ENCODE peak calls at places on chromosomes 11 and 22, in six cellular contexts. G is neuronal stem cell, M is islet precursor cell, H is T1000, V is occipital lobe, J is epithelial cell of prostate. D is an unnamed sample.

GRCh38 chr11:21514298-21514697 is 678.6 kb upstream of the ANO5 start:
- DNase-seq in H (no peak), V (no peak), J (no peak), G (no peak), M (no peak), D (no peak)

GRCh38 chr11:91133361-91133760 is 910.5 kb upstream of the CHORDC1 start:
- DNase-seq in H (no peak), M (no peak), G (no peak), V (no peak), J (no peak), D (no peak)

GRCh38 chr11:84103096-84103495 is 816.9 kb upstream of the CCDC90B start:
- DNase-seq in J (no peak), H (no peak), V (peak; percentile 28), G (peak; percentile 61), M (no peak), D (no peak)

GRCh38 chr11:130124096-130124495 is 35.5 kb upstream of the ST14 start:
- DNase-seq in J (peak; percentile 66), H (peak; percentile 6), M (no peak), V (no peak), G (no peak), D (peak; percentile 20)

GRCh38 chr11:8812438-8812837 is 98.6 kb upstream of the AKIP1 start:
- DNase-seq in J (no peak), G (no peak), V (no peak), H (no peak), M (no peak), D (no peak)

GRCh38 chr11:5712507-5712906 is 22.9 kb downstream of the TRIM22 start:
- DNase-seq in V (no peak), G (no peak), H (no peak), M (no peak), J (no peak), D (no peak)

GRCh38 chr11:66438009-66438503 is 592 bp downstream of the MRPL11 start:
- DNase-seq in G (no peak), H (no peak), M (no peak), V (no peak), J (no peak), D (no peak)

GRCh38 chr11:1876361-1877063 is 15.2 kb downstream of the PRR33 start:
- DNase-seq in J (no peak), H (no peak), G (no peak), M (peak; percentile 82), V (no peak), D (no peak)

GRCh38 chr11:45089845-45090499 is 56.5 kb upstream of the PRDM11 start:
- DNase-seq in J (no peak), G (no peak), V (no peak), M (no peak), H (no peak), D (no peak)

GRCh38 chr11:86499723-86500129 is 125.0 kb downstream of the CCDC81 start:
- DNase-seq in G (no peak), H (no peak), J (no peak), V (no peak), M (no peak), D (no peak)

GRCh38 chr11:34633990-34634725 is 13.3 kb downstream of the EHF start:
- DNase-seq in G (no peak), H (no peak), J (no peak), V (no peak), M (no peak), D (no peak)

GRCh38 chr11:63761870-63762661 is 6.5 kb downstream of the ZFTA start:
- DNase-seq in G (peak; percentile 55), J (no peak), V (no peak), H (no peak), M (peak; percentile 88), D (no peak)

GRCh38 chr11:34044664-34045485 is 6.7 kb upstream of the CAPRIN1 start:
- DNase-seq in G (no peak), J (peak; percentile 74), V (no peak), H (peak; percentile 69), M (peak; percentile 93), D (peak; percentile 72)

GRCh38 chr11:130115218-130115617 is 44.4 kb upstream of the ST14 start:
- DNase-seq in V (no peak), M (no peak), H (no peak), G (no peak), J (no peak), D (no peak)

GRCh38 chr11:66075273-66075672 is 5.2 kb downstream of the PACS1 start:
- DNase-seq in J (no peak), H (no peak), M (no peak), G (no peak), V (no peak), D (no peak)

GRCh38 chr22:42544686-42545085 is 9.1 kb upstream of the SERHL2 start:
- DNase-seq in G (no peak), V (no peak), J (no peak), H (no peak), M (no peak), D (no peak)

GRCh38 chr22:16824718-16825687 is at the start of gene XKR3:
- DNase-seq in V (no peak), G (no peak), M (no peak), H (no peak), J (no peak), D (no peak)

GRCh38 chr11:112219476-112220232 is 6.6 kb upstream of the PTS start:
- DNase-seq in M (peak; percentile 67), G (peak; percentile 67), J (no peak), H (no peak), V (peak; percentile 5), D (peak; percentile 23)

GRCh38 chr11:20161230-20161918 is 1.1 kb upstream of the DBX1 start:
- DNase-seq in M (peak; percentile 89), J (no peak), G (no peak), H (no peak), V (no peak), D (no peak)

GRCh38 chr11:12706531-12707499 is 32.6 kb downstream of the TEAD1 start:
- DNase-seq in J (no peak), M (peak; percentile 14), H (no peak), V (no peak), G (no peak), D (no peak)

GRCh38 chr11:128610765-128611617 is 23.6 kb upstream of the ETS1 start:
- DNase-seq in J (no peak), G (no peak), H (no peak), M (peak; percentile 57), V (no peak), D (no peak)

GRCh38 chr22:50469377-50470305 is 5.2 kb downstream of the SBF1 start:
- DNase-seq in M (no peak), H (no peak), V (no peak), G (no peak), J (peak; percentile 37), D (no peak)

GRCh38 chr22:20064545-20065262 is 15.3 kb upstream of the DGCR8 start:
- DNase-seq in H (no peak), G (no peak), J (no peak), V (no peak), M (no peak), D (no peak)

GRCh38 chr22:46547883-46548244 is 10.4 kb upstream of the CELSR1 start:
- DNase-seq in V (no peak), M (peak; percentile 94), H (no peak), J (no peak), G (no peak), D (no peak)

GRCh38 chr11:5992604-5993251 is 5.9 kb upstream of the OR52L1 start:
- DNase-seq in V (no peak), G (peak; percentile 14), H (no peak), J (no peak), M (no peak), D (no peak)

GRCh38 chr11:63666874-63667273 is 4.3 kb downstream of the ATL3 start:
- DNase-seq in G (no peak), J (no peak), H (no peak), M (no peak), V (no peak), D (no peak)

GRCh38 chr11:110468095-110468494 is 38.3 kb downstream of the FDX1 start:
- DNase-seq in M (no peak), H (no peak), J (no peak), G (no peak), V (no peak), D (no peak)

GRCh38 chr11:20618083-20618482 is 18.7 kb downstream of the SLC6A5 start:
- DNase-seq in H (no peak), G (no peak), M (no peak), J (no peak), V (no peak), D (no peak)

GRCh38 chr11:132520199-132520598 is 1012.1 kb downstream of the OPCML start:
- DNase-seq in G (no peak), V (no peak), J (no peak), H (no peak), M (no peak), D (no peak)

GRCh38 chr11:130830563-130830950 is 85.7 kb downstream of the SNX19 start:
- DNase-seq in V (no peak), J (no peak), H (no peak), M (no peak), G (no peak), D (no peak)

GRCh38 chr11:78577495-78577894 is 2.8 kb upstream of the NARS2 start:
- DNase-seq in M (no peak), J (no peak), V (no peak), H (no peak), G (no peak), D (no peak)

GRCh38 chr11:132648841-132649240 is 883.5 kb downstream of the OPCML start:
- DNase-seq in V (no peak), J (no peak), H (no peak), G (no peak), M (no peak), D (no peak)

GRCh38 chr11:69992943-69993694 is 85.0 kb upstream of the ANO1 start:
- DNase-seq in J (no peak), H (no peak), M (no peak), G (no peak), V (no peak), D (no peak)

GRCh38 chr22:45499746-45500145 is 2.9 kb upstream of the FBLN1 start:
- DNase-seq in G (no peak), V (no peak), M (peak; percentile 64), H (no peak), J (no peak), D (no peak)

GRCh38 chr22:39221999-39222686 is 22.6 kb downstream of the PDGFB start:
- DNase-seq in M (no peak), J (no peak), V (no peak), H (no peak), G (no peak), D (no peak)

GRCh38 chr11:93659841-93660240 is 1.6 kb upstream of the CEP295 start:
- DNase-seq in J (no peak), M (no peak), H (no peak), V (no peak), G (no peak), D (no peak)

GRCh38 chr22:25212337-25212736 is 7.1 kb upstream of the CRYBB2 start:
- DNase-seq in G (no peak), H (no peak), J (no peak), M (no peak), V (no peak), D (no peak)

GRCh38 chr11:108870373-108871020 is 205.6 kb downstream of the DDX10 start:
- DNase-seq in V (no peak), J (no peak), H (no peak), G (no peak), M (peak; percentile 63), D (peak; percentile 47)

GRCh38 chr11:83004855-83005556 is 66.7 kb downstream of the RAB30 start:
- DNase-seq in H (no peak), G (no peak), M (no peak), V (no peak), J (no peak), D (no peak)